ENCODE peak calls at places on chromosomes 2 and 18, in eight cellular contexts. One of them, this sample, is unnamed.

GRCh38 chr2:133293544-133294270 is 274.6 kb downstream of the NCKAP5 start:
- DNase-seq in left ventricle myocardium inferior: no peak
- DNase-seq in CD4-positive, alpha-beta T cell: no peak
- DNase-seq in CD8-positive, alpha-beta memory T cell: no peak
- DNase-seq in lower lobe of right lung: no peak
- DNase-seq in upper lobe of right lung: no peak
- DNase-seq in IMR-90: peak; percentile 82
- DNase-seq in heart right ventricle: no peak
- DNase-seq in this sample: no peak

GRCh38 chr2:72895759-72896281 is 8.6 kb downstream of the SPR start:
- DNase-seq in upper lobe of right lung: no peak
- DNase-seq in IMR-90: peak; percentile 55
- DNase-seq in lower lobe of right lung: peak; percentile 50
- DNase-seq in left ventricle myocardium inferior: no peak
- DNase-seq in CD8-positive, alpha-beta memory T cell: no peak
- DNase-seq in heart right ventricle: peak; percentile 38
- DNase-seq in CD4-positive, alpha-beta T cell: no peak
- DNase-seq in this sample: no peak

GRCh38 chr2:6812857-6813530 is 52.7 kb downstream of the CMPK2 start:
- DNase-seq in upper lobe of right lung: no peak
- DNase-seq in CD4-positive, alpha-beta T cell: no peak
- DNase-seq in lower lobe of right lung: no peak
- DNase-seq in CD8-positive, alpha-beta memory T cell: no peak
- DNase-seq in IMR-90: no peak
- DNase-seq in heart right ventricle: no peak
- DNase-seq in left ventricle myocardium inferior: no peak
- DNase-seq in this sample: no peak

GRCh38 chr2:225355788-225356187 is 43.7 kb upstream of the NYAP2 start:
- DNase-seq in upper lobe of right lung: no peak
- DNase-seq in CD4-positive, alpha-beta T cell: no peak
- DNase-seq in left ventricle myocardium inferior: no peak
- DNase-seq in CD8-positive, alpha-beta memory T cell: no peak
- DNase-seq in lower lobe of right lung: no peak
- DNase-seq in IMR-90: no peak
- DNase-seq in heart right ventricle: no peak
- DNase-seq in this sample: no peak

GRCh38 chr2:233351423-233351822 is 2.9 kb upstream of the DGKD start:
- DNase-seq in left ventricle myocardium inferior: no peak
- DNase-seq in heart right ventricle: no peak
- DNase-seq in upper lobe of right lung: no peak
- DNase-seq in IMR-90: no peak
- DNase-seq in CD4-positive, alpha-beta T cell: no peak
- DNase-seq in CD8-positive, alpha-beta memory T cell: no peak
- DNase-seq in lower lobe of right lung: no peak
- DNase-seq in this sample: no peak

GRCh38 chr2:132923787-132924186 is 253.8 kb upstream of the LYPD1 start:
- DNase-seq in CD8-positive, alpha-beta memory T cell: no peak
- DNase-seq in heart right ventricle: no peak
- DNase-seq in left ventricle myocardium inferior: no peak
- DNase-seq in lower lobe of right lung: no peak
- DNase-seq in upper lobe of right lung: no peak
- DNase-seq in IMR-90: peak; percentile 92
- DNase-seq in CD4-positive, alpha-beta T cell: no peak
- DNase-seq in this sample: no peak

GRCh38 chr2:160432633-160433032 is 61.0 kb downstream of the RBMS1 start:
- DNase-seq in CD8-positive, alpha-beta memory T cell: no peak
- DNase-seq in CD4-positive, alpha-beta T cell: no peak
- DNase-seq in lower lobe of right lung: no peak
- DNase-seq in left ventricle myocardium inferior: no peak
- DNase-seq in heart right ventricle: no peak
- DNase-seq in IMR-90: peak; percentile 87
- DNase-seq in upper lobe of right lung: no peak
- DNase-seq in this sample: no peak

GRCh38 chr2:19545507-19545906 is 187.1 kb upstream of the OSR1 start:
- DNase-seq in upper lobe of right lung: no peak
- DNase-seq in IMR-90: no peak
- DNase-seq in left ventricle myocardium inferior: no peak
- DNase-seq in CD4-positive, alpha-beta T cell: no peak
- DNase-seq in lower lobe of right lung: no peak
- DNase-seq in heart right ventricle: no peak
- DNase-seq in CD8-positive, alpha-beta memory T cell: no peak
- DNase-seq in this sample: no peak

GRCh38 chr2:239574054-239574433 is 173.2 kb upstream of the HDAC4 start:
- DNase-seq in upper lobe of right lung: peak; percentile 19
- DNase-seq in IMR-90: no peak
- DNase-seq in CD8-positive, alpha-beta memory T cell: no peak
- DNase-seq in CD4-positive, alpha-beta T cell: no peak
- DNase-seq in heart right ventricle: no peak
- DNase-seq in lower lobe of right lung: peak; percentile 38
- DNase-seq in left ventricle myocardium inferior: no peak
- DNase-seq in this sample: no peak

GRCh38 chr2:196591004-196591403 is 48.5 kb upstream of the CCDC150 start:
- DNase-seq in CD8-positive, alpha-beta memory T cell: no peak
- DNase-seq in CD4-positive, alpha-beta T cell: no peak
- DNase-seq in IMR-90: no peak
- DNase-seq in lower lobe of right lung: no peak
- DNase-seq in left ventricle myocardium inferior: no peak
- DNase-seq in heart right ventricle: no peak
- DNase-seq in upper lobe of right lung: no peak
- DNase-seq in this sample: no peak

GRCh38 chr2:148899638-148900318 is 24.8 kb downstream of the KIF5C start:
- DNase-seq in lower lobe of right lung: no peak
- DNase-seq in heart right ventricle: no peak
- DNase-seq in CD8-positive, alpha-beta memory T cell: no peak
- DNase-seq in CD4-positive, alpha-beta T cell: no peak
- DNase-seq in upper lobe of right lung: no peak
- DNase-seq in IMR-90: no peak
- DNase-seq in left ventricle myocardium inferior: no peak
- DNase-seq in this sample: no peak

GRCh38 chr2:8953525-8953924 is 50.0 kb downstream of the MBOAT2 start:
- DNase-seq in CD8-positive, alpha-beta memory T cell: no peak
- DNase-seq in left ventricle myocardium inferior: no peak
- DNase-seq in IMR-90: no peak
- DNase-seq in upper lobe of right lung: no peak
- DNase-seq in heart right ventricle: no peak
- DNase-seq in lower lobe of right lung: no peak
- DNase-seq in CD4-positive, alpha-beta T cell: no peak
- DNase-seq in this sample: no peak

GRCh38 chr2:96859681-96860064 is 1.9 kb upstream of the ANKRD39 start:
- DNase-seq in lower lobe of right lung: no peak
- DNase-seq in CD4-positive, alpha-beta T cell: no peak
- DNase-seq in heart right ventricle: no peak
- DNase-seq in IMR-90: no peak
- DNase-seq in left ventricle myocardium inferior: no peak
- DNase-seq in CD8-positive, alpha-beta memory T cell: no peak
- DNase-seq in upper lobe of right lung: no peak
- DNase-seq in this sample: no peak

GRCh38 chr2:176368349-176368748 is 99.1 kb downstream of the MTX2 start:
- DNase-seq in upper lobe of right lung: no peak
- DNase-seq in CD8-positive, alpha-beta memory T cell: no peak
- DNase-seq in IMR-90: no peak
- DNase-seq in heart right ventricle: no peak
- DNase-seq in lower lobe of right lung: no peak
- DNase-seq in CD4-positive, alpha-beta T cell: no peak
- DNase-seq in left ventricle myocardium inferior: no peak
- DNase-seq in this sample: no peak

GRCh38 chr2:128374001-128374710 is 55.5 kb upstream of the HS6ST1 start:
- DNase-seq in CD4-positive, alpha-beta T cell: no peak
- DNase-seq in IMR-90: peak; percentile 87
- DNase-seq in CD8-positive, alpha-beta memory T cell: no peak
- DNase-seq in lower lobe of right lung: peak; percentile 67
- DNase-seq in heart right ventricle: no peak
- DNase-seq in upper lobe of right lung: peak; percentile 77
- DNase-seq in left ventricle myocardium inferior: no peak
- DNase-seq in this sample: no peak

GRCh38 chr2:68059769-68060525 is 2.9 kb downstream of the C1D start:
- DNase-seq in heart right ventricle: no peak
- DNase-seq in lower lobe of right lung: no peak
- DNase-seq in IMR-90: peak; percentile 30
- DNase-seq in CD4-positive, alpha-beta T cell: no peak
- DNase-seq in left ventricle myocardium inferior: no peak
- DNase-seq in CD8-positive, alpha-beta memory T cell: no peak
- DNase-seq in upper lobe of right lung: no peak
- DNase-seq in this sample: no peak

GRCh38 chr2:174615951-174616436 is 18.4 kb upstream of the WIPF1 start:
- DNase-seq in CD4-positive, alpha-beta T cell: no peak
- DNase-seq in heart right ventricle: no peak
- DNase-seq in CD8-positive, alpha-beta memory T cell: no peak
- DNase-seq in upper lobe of right lung: no peak
- DNase-seq in lower lobe of right lung: no peak
- DNase-seq in IMR-90: peak; percentile 74
- DNase-seq in left ventricle myocardium inferior: peak; percentile 33
- DNase-seq in this sample: no peak

DNA sequence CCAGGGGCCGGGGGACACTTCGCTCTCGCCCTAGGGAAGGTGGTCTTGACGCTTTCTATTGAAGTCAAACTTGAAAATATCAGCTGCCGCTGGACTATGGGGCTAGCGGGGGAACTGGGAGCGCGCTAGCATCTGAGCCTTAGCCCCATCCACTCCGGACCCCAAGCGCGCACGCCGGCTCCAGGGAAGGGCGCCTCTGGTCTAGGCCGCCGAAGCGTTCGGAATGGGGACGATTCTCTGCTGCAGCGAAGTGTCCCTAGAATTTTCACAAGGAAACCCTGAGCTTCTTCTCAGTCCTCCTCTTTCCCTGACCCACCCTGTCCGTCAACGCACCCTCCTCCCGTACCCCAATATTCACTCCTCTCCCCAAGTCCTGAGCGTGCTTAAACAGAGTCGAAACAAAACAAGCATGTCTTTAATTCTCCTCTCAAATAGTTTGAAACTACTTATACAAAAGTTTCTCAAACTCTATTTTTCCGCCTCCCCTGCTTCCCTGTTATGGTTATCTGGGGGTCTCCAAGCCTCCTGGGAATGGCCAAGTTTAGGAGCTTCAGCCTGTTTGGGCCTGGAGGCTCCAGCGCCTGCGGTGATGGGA is 5.0 kb downstream of the RAX start:
- DNase-seq in CD4-positive, alpha-beta T cell: no peak
- DNase-seq in upper lobe of right lung: no peak
- DNase-seq in lower lobe of right lung: no peak
- DNase-seq in IMR-90: no peak
- DNase-seq in heart right ventricle: no peak
- DNase-seq in left ventricle myocardium inferior: no peak
- DNase-seq in CD8-positive, alpha-beta memory T cell: no peak
- DNase-seq in this sample: no peak
- H3K9me3 ChIP-seq in CD4-positive, alpha-beta T cell: no peaks in the 10 kb centered on the region
- H3K9me3 ChIP-seq in upper lobe of right lung: no peaks in the 10 kb centered on the region
- H3K9me3 ChIP-seq in lower lobe of right lung: no peaks in the 10 kb centered on the region
- H3K9me3 ChIP-seq in IMR-90: peaks cover 24% of the 10 kb centered on the region
- H3K9me3 ChIP-seq in heart right ventricle: no peaks in the 10 kb centered on the region
- H3K9me3 ChIP-seq in left ventricle myocardium inferior: no peaks in the 10 kb centered on the region
- H3K9me3 ChIP-seq in CD8-positive, alpha-beta memory T cell: no peaks in the 10 kb centered on the region
- H3K9me3 ChIP-seq in this sample: no peaks in the 10 kb centered on the region

DNA sequence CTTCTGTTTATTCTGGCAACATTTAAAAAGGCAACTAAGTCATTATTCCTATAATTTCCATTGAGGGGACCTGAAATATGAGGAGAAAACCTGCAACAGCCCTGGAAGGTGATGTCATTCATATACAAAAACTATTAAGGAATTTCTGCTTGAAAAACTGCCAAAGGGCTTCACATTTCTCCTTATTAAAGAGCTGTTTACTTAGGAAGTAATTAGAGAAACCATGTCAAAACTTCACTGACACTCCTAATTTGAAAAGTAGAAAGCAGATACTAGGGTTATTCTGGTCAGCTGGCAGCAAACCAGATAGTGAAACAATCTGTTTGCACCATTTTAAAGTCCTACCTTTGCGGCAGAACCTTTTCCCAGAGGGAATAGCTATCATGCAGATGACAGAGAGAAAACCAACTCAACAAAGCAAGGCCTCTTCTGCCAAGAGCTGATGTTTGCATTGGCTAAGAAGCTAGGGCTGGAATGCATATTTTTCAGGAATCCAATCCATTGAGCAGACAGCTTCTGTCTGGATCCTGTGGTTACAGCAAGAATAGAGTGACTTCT is 592.2 kb upstream of the SYT4 start:
- DNase-seq in CD4-positive, alpha-beta T cell: no peak
- DNase-seq in IMR-90: peak; percentile 28
- DNase-seq in CD8-positive, alpha-beta memory T cell: no peak
- DNase-seq in upper lobe of right lung: no peak
- DNase-seq in left ventricle myocardium inferior: no peak
- DNase-seq in lower lobe of right lung: no peak
- DNase-seq in heart right ventricle: no peak
- DNase-seq in this sample: no peak
- H3K9me3 ChIP-seq in CD4-positive, alpha-beta T cell: no peaks in the 10 kb centered on the region
- H3K9me3 ChIP-seq in IMR-90: no peaks in the 10 kb centered on the region
- H3K9me3 ChIP-seq in CD8-positive, alpha-beta memory T cell: no peaks in the 10 kb centered on the region
- H3K9me3 ChIP-seq in upper lobe of right lung: no peaks in the 10 kb centered on the region
- H3K9me3 ChIP-seq in left ventricle myocardium inferior: no peaks in the 10 kb centered on the region
- H3K9me3 ChIP-seq in lower lobe of right lung: no peaks in the 10 kb centered on the region
- H3K9me3 ChIP-seq in heart right ventricle: peaks cover 4% of the 10 kb centered on the region
- H3K9me3 ChIP-seq in this sample: no peaks in the 10 kb centered on the region

GRCh38 chr2:2411008-2411407 is 79.9 kb upstream of the MYT1L start:
- DNase-seq in left ventricle myocardium inferior: no peak
- DNase-seq in IMR-90: no peak
- DNase-seq in CD4-positive, alpha-beta T cell: no peak
- DNase-seq in heart right ventricle: no peak
- DNase-seq in CD8-positive, alpha-beta memory T cell: no peak
- DNase-seq in upper lobe of right lung: no peak
- DNase-seq in lower lobe of right lung: no peak
- DNase-seq in this sample: no peak

GRCh38 chr2:2409481-2409880 is 78.4 kb upstream of the MYT1L start:
- DNase-seq in IMR-90: no peak
- DNase-seq in left ventricle myocardium inferior: no peak
- DNase-seq in upper lobe of right lung: no peak
- DNase-seq in CD4-positive, alpha-beta T cell: no peak
- DNase-seq in lower lobe of right lung: no peak
- DNase-seq in heart right ventricle: no peak
- DNase-seq in CD8-positive, alpha-beta memory T cell: no peak
- DNase-seq in this sample: no peak

GRCh38 chr2:2405780-2406179 is 74.7 kb upstream of the MYT1L start:
- DNase-seq in left ventricle myocardium inferior: no peak
- DNase-seq in lower lobe of right lung: no peak
- DNase-seq in upper lobe of right lung: no peak
- DNase-seq in CD4-positive, alpha-beta T cell: no peak
- DNase-seq in IMR-90: no peak
- DNase-seq in heart right ventricle: no peak
- DNase-seq in CD8-positive, alpha-beta memory T cell: no peak
- DNase-seq in this sample: no peak
- H3K9me3 ChIP-seq in left ventricle myocardium inferior: peaks cover 29% of the 10 kb centered on the region
- H3K9me3 ChIP-seq in lower lobe of right lung: no peaks in the 10 kb centered on the region
- H3K9me3 ChIP-seq in upper lobe of right lung: no peaks in the 10 kb centered on the region
- H3K9me3 ChIP-seq in CD4-positive, alpha-beta T cell: no peaks in the 10 kb centered on the region
- H3K9me3 ChIP-seq in IMR-90: peaks cover 15% of the 10 kb centered on the region
- H3K9me3 ChIP-seq in heart right ventricle: peaks cover 22% of the 10 kb centered on the region
- H3K9me3 ChIP-seq in CD8-positive, alpha-beta memory T cell: no peaks in the 10 kb centered on the region
- H3K9me3 ChIP-seq in this sample: no peaks in the 10 kb centered on the region

GRCh38 chr2:100259106-100259505 is 63.2 kb downstream of the LONRF2 start:
- DNase-seq in CD8-positive, alpha-beta memory T cell: no peak
- DNase-seq in CD4-positive, alpha-beta T cell: no peak
- DNase-seq in lower lobe of right lung: no peak
- DNase-seq in IMR-90: no peak
- DNase-seq in left ventricle myocardium inferior: no peak
- DNase-seq in heart right ventricle: no peak
- DNase-seq in upper lobe of right lung: no peak
- DNase-seq in this sample: no peak
- H3K9me3 ChIP-seq in CD8-positive, alpha-beta memory T cell: no peaks in the 10 kb centered on the region
- H3K9me3 ChIP-seq in CD4-positive, alpha-beta T cell: no peaks in the 10 kb centered on the region
- H3K9me3 ChIP-seq in lower lobe of right lung: no peaks in the 10 kb centered on the region
- H3K9me3 ChIP-seq in IMR-90: no peaks in the 10 kb centered on the region
- H3K9me3 ChIP-seq in left ventricle myocardium inferior: no peaks in the 10 kb centered on the region
- H3K9me3 ChIP-seq in heart right ventricle: no peaks in the 10 kb centered on the region
- H3K9me3 ChIP-seq in upper lobe of right lung: no peaks in the 10 kb centered on the region
- H3K9me3 ChIP-seq in this sample: no peaks in the 10 kb centered on the region

This sample was measured in T-helper 17 cell.